ENCODE peak calls at places on chromosome 3, in four cellular contexts. A is H1, F is HepG2, G is GM12878. C is an unnamed sample.

GRCh38 chr3:56131976-56132590 is 336.2 kb downstream of the ERC2 start:
- DNase-seq in A (no peak), F (peak; percentile 47), G (no peak), C (peak; percentile 49)

GRCh38 chr3:155112661-155113389 is 32.7 kb downstream of the MME start:
- DNase-seq in A (no peak), F (no peak), G (no peak), C (no peak)

GRCh38 chr3:122975924-122976293 is 51.7 kb downstream of the SEMA5B start:
- DNase-seq in A (no peak), F (no peak), G (no peak), C (no peak)

GRCh38 chr3:197692641-197693040 is 44.1 kb downstream of the RUBCN start:
- DNase-seq in A (no peak), F (no peak), G (no peak), C (no peak)

GRCh38 chr3:160132226-160132625 is 93.0 kb upstream of the C3orf80 start:
- DNase-seq in A (no peak), F (no peak), G (no peak), C (no peak)

GRCh38 chr3:113698891-113699465 is 2.5 kb upstream of the USF3 start:
- DNase-seq in A (no peak), F (no peak), G (no peak), C (no peak)

GRCh38 chr3:65348596-65348995 is 660.8 kb upstream of the ADAMTS9 start:
- DNase-seq in A (no peak), F (no peak), G (no peak), C (no peak)

GRCh38 chr3:53077476-53078220 is 31.8 kb upstream of the SFMBT1 start:
- DNase-seq in A (no peak), F (no peak), G (no peak), C (no peak)

GRCh38 chr3:14468621-14468981 is 66.2 kb downstream of the SLC6A6 start:
- DNase-seq in A (no peak), F (no peak), G (no peak), C (no peak)

GRCh38 chr3:174329321-174329720 is 529.8 kb upstream of the NAALADL2 start:
- DNase-seq in A (no peak), F (no peak), G (no peak), C (no peak)

GRCh38 chr3:73508330-73508954 is 116.3 kb downstream of the PDZRN3 start:
- DNase-seq in A (no peak), F (peak; percentile 44), G (no peak), C (peak; percentile 66)

GRCh38 chr3:107085261-107085660 is 292.0 kb upstream of the CCDC54 start:
- DNase-seq in A (no peak), F (no peak), G (no peak), C (no peak)

GRCh38 chr3:50487181-50487580 is 16.3 kb downstream of the CACNA2D2 start:
- DNase-seq in A (no peak), F (no peak), G (no peak), C (no peak)

GRCh38 chr3:46857485-46858341 is 5.5 kb downstream of the MYL3 start:
- DNase-seq in A (no peak), F (no peak), G (no peak), C (no peak)

GRCh38 chr3:46692566-46692983 is 904 bp downstream of the ALS2CL start:
- DNase-seq in A (no peak), F (no peak), G (no peak), C (no peak)

GRCh38 chr3:128311441-128311844 is 155.2 kb downstream of the DNAJB8 start:
- DNase-seq in A (no peak), F (no peak), G (no peak), C (no peak)

GRCh38 chr3:63015614-63016016 is 140.4 kb upstream of the CADPS start:
- DNase-seq in A (peak; percentile 74), F (peak; percentile 3), G (no peak), C (peak; percentile 91)

GRCh38 chr3:8441969-8442559 is 59.6 kb upstream of the LMCD1 start:
- DNase-seq in A (peak; percentile 39), F (peak; percentile 60), G (no peak), C (peak; percentile 80)

GRCh38 chr3:193768069-193768391 is 175.0 kb downstream of the OPA1 start:
- DNase-seq in A (no peak), F (no peak), G (no peak), C (no peak)

GRCh38 chr3:51819709-51820406 is 40.8 kb upstream of the IQCF6 start:
- DNase-seq in A (peak; percentile 43), F (peak; percentile 6), G (no peak), C (peak; percentile 56)

GRCh38 chr3:174776123-174776522 is 83.0 kb upstream of the NAALADL2 start:
- DNase-seq in A (no peak), F (no peak), G (no peak), C (no peak)

GRCh38 chr3:133040696-133041523 is 2.7 kb downstream of the TMEM108 start:
- DNase-seq in A (peak; percentile 47), F (peak; percentile 58), G (peak; percentile 21), C (peak; percentile 83)

GRCh38 chr3:147161833-147162232 is 244.5 kb downstream of the ZIC4 start:
- DNase-seq in A (no peak), F (no peak), G (no peak), C (no peak)

GRCh38 chr3:47629770-47630169 is 51.1 kb upstream of the CSPG5 start:
- DNase-seq in A (no peak), F (no peak), G (no peak), C (no peak)

GRCh38 chr3:79297242-79297641 is 470.6 kb downstream of the ROBO1 start:
- DNase-seq in A (no peak), F (peak; percentile 51), G (no peak), C (no peak)

GRCh38 chr3:168117059-168117458 is 21.3 kb upstream of the GOLIM4 start:
- DNase-seq in A (no peak), F (no peak), G (no peak), C (no peak)

GRCh38 chr3:153287017-153287416 is 125.0 kb downstream of the RAP2B start:
- DNase-seq in A (no peak), F (no peak), G (no peak), C (no peak)

GRCh38 chr3:101995371-101996046 is 146.2 kb downstream of the NFKBIZ start:
- DNase-seq in A (no peak), F (no peak), G (no peak), C (no peak)

GRCh38 chr3:169868369-169868768 is 1.4 kb downstream of the LRRC31 start:
- DNase-seq in A (no peak), F (no peak), G (no peak), C (no peak)

GRCh38 chr3:111539351-111540331 is 2.4 kb upstream of the CD96 start:
- DNase-seq in A (peak; percentile 21), F (peak; percentile 34), G (peak; percentile 38), C (peak; percentile 40)

GRCh38 chr3:128174645-128175590 is 21.6 kb downstream of the EEFSEC start:
- DNase-seq in A (no peak), F (no peak), G (no peak), C (no peak)

GRCh38 chr3:36957072-36957471 is 12.2 kb upstream of the TRANK1 start:
- DNase-seq in A (no peak), F (no peak), G (no peak), C (no peak)

GRCh38 chr3:169710619-169711018 is 47.1 kb upstream of the MECOM start:
- DNase-seq in A (no peak), F (no peak), G (no peak), C (no peak)

GRCh38 chr3:197010556-197011351 is 18.9 kb downstream of the MELTF start:
- DNase-seq in A (no peak), F (no peak), G (no peak), C (no peak)

DNA sequence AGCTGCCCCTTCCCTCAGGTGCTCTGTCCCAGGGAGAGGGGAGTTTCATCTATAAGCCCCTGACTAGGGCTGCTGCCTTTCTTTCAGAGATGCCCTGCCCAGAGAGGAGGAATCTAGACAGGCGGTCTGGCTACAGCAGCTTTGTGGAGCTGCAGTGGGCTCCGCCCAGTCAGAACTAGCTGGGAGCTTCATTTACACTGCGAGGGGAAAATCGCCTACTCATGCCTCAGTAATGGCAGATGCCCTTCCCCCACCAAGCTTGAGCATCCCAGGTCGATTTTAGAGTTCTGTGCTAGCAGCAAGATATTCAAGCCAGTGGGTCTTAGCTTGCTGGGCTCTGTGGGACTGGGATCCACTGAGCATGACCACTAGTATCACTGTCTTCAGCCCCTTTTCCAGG is 181.1 kb upstream of the RARB start:
- DNase-seq in A (peak; percentile 1), F (no peak), G (no peak), C (peak; percentile 35)
- H3K9me3 ChIP-seq in A (no peaks in the 10 kb centered on the region), F (peaks cover 24% of the 10 kb centered on the region), G (no peaks in the 10 kb centered on the region), C (peaks cover 46% of the 10 kb centered on the region)

DNA sequence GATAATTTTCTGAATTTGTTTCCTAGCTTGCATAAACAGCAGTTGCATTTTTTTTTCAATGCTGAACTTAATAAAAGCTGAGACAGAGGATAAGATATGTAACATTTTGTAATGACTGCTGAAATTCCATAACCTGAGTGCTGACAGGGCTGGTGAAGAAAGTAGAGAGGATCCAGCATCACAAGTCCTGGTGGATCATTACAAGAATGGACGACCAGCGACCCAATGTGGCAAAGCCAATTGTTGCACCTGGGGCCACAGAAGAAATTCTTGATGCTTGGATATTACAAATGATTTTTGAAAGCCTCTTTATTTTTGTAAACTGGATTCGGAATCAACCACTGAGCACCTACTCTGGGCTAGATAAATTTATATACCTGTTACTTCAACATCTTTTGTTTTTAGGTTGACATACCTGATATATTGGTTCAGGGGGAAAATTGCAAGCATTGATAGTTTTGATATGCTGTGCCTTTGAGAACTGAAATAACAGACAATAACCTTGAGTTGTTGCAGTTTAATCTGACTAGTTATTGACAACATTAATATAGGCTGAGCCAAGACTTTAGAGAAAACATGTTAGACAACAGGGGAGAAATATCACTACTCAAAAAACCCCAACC is 3.9 kb upstream of the ACTL6A start:
- DNase-seq in A (no peak), F (peak; percentile 48), G (peak; percentile 12), C (peak; percentile 61)
- TF ChIP-seq YY1 in A (no peak), F (no peak), G (peak; percentile 54), C (no peak)

GRCh38 chr3:130968231-130968630 is 58.4 kb downstream of the ASTE1 start:
- DNase-seq in A (no peak), F (no peak), G (no peak), C (no peak)
- TF ChIP-seq SUZ12 in A (no peak), F (no peak), G (no peak), C (no peak)

DNA sequence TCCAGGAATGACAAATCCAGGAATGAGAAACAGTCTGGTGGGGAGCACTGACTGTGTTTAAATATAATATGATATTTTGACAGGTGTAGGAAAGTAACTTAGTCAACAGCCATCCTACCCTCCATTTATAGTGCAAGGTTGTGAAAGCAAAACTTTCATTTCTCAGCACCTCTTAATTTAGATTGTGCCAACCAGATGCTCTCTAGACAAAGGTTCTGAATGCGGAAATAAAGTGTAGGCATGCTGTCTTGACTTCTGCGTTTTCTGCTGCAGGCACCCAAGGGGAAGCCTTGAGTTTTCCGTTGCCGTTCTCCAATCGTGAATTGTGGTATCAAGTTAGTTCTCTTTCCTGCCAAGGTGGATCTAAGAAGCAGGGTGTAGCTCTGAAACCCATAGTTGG is 261.9 kb upstream of the SUCLG2 start:
- DNase-seq in A (no peak), F (no peak), G (no peak), C (no peak)
- H3K9me3 ChIP-seq in A (no peaks in the 10 kb centered on the region), F (no peaks in the 10 kb centered on the region), G (no peaks in the 10 kb centered on the region), C (no peaks in the 10 kb centered on the region)